ENCODE peak calls at places on chromosomes 16 and 17, in six cellular contexts. C is prostate gland, T is heart left ventricle, Y is epithelial cell of esophagus, G is ovary, W is Caco-2. E is an unnamed sample.

GRCh38 chr17:28327031-28327607 is 8.1 kb downstream of the TMEM97 start:
- DNase-seq in G (no peak), T (no peak), C (no peak), W (no peak), Y (peak), E (no peak)

GRCh38 chr16:66493490-66494401 is 56.2 kb downstream of the TK2 start:
- DNase-seq in C (no peak), T (no peak), G (no peak), Y (no peak), W (no peak), E (no peak)

GRCh38 chr16:24539850-24540484 is 601 bp downstream of the RBBP6 start:
- DNase-seq in G (peak), W (no peak), Y (peak), C (peak), T (peak), E (no peak)

GRCh38 chr17:21287703-21288449 is 3.4 kb downstream of the MAP2K3 start:
- DNase-seq in Y (peak), T (peak), C (peak), G (peak), W (no peak), E (peak)

GRCh38 chr16:67100569-67101300 is 9.0 kb upstream of the PHAF1 start:
- DNase-seq in T (no peak), W (peak), Y (peak), C (no peak), G (no peak), E (no peak)

GRCh38 chr17:32007463-32008298 is 498 bp downstream of the LRRC37B start:
- DNase-seq in G (no peak), Y (peak), W (peak), T (peak), C (peak), E (no peak)

GRCh38 chr16:31874354-31875111 is 926 bp downstream of the ZNF267 start:
- DNase-seq in T (no peak), C (no peak), Y (peak), G (no peak), W (peak), E (no peak)

GRCh38 chr16:69511641-69512040 is 54.1 kb upstream of the NFAT5 start:
- DNase-seq in G (no peak), C (no peak), W (no peak), Y (peak), T (no peak), E (no peak)

GRCh38 chr16:51095890-51096626 is 55.0 kb downstream of the SALL1 start:
- DNase-seq in W (no peak), T (no peak), Y (no peak), G (no peak), C (no peak), E (no peak)

GRCh38 chr17:80605326-80606066 is 60.9 kb downstream of the RPTOR start:
- DNase-seq in C (no peak), T (no peak), Y (peak), G (no peak), W (no peak), E (no peak)

GRCh38 chr17:77783991-77784820 is 174.3 kb upstream of the TNRC6C start:
- DNase-seq in T (no peak), W (no peak), G (no peak), C (no peak), Y (no peak), E (no peak)

GRCh38 chr17:57130708-57131461 is 45.8 kb downstream of the AKAP1 start:
- DNase-seq in Y (peak), G (peak), T (peak), W (peak), C (peak), E (peak)

GRCh38 chr17:82424001-82424862 is 5.8 kb upstream of the OGFOD3 start:
- DNase-seq in C (no peak), G (no peak), Y (peak), T (no peak), W (peak), E (no peak)

GRCh38 chr16:73023752-73024570 is 24.0 kb downstream of the ZFHX3 start:
- DNase-seq in T (no peak), C (no peak), G (no peak), W (no peak), Y (no peak), E (no peak)

GRCh38 chr17:14859521-14859920 is 405.6 kb downstream of the PMP22 start:
- DNase-seq in W (no peak), Y (no peak), C (no peak), T (no peak), G (no peak), E (no peak)

GRCh38 chr17:62644487-62645173 is 17.2 kb downstream of the MRC2 start:
- DNase-seq in C (no peak), T (no peak), G (no peak), Y (no peak), W (peak), E (no peak)

GRCh38 chr17:57675988-57676387 is 69.1 kb downstream of the CCDC182 start:
- DNase-seq in C (no peak), Y (peak), W (no peak), T (no peak), G (no peak), E (no peak)

GRCh38 chr16:74019608-74020007 is 277.0 kb upstream of the PSMD7 start:
- DNase-seq in T (no peak), Y (no peak), C (no peak), G (no peak), W (no peak), E (no peak)

GRCh38 chr16:56221995-56222394 is 30.7 kb downstream of the GNAO1 start:
- DNase-seq in W (no peak), G (no peak), T (no peak), Y (no peak), C (no peak), E (no peak)

GRCh38 chr16:19094542-19095365 is 19.0 kb upstream of the ITPRIPL2 start:
- DNase-seq in C (no peak), T (no peak), Y (no peak), W (no peak), G (no peak), E (no peak)
- TF ChIP-seq CTCF in C (no peak), T (no peak), Y (no peak), W (no peak), G (no peak), E (no peak)

GRCh38 chr16:61871837-61872777 is 164.1 kb downstream of the CDH8 start:
- DNase-seq in W (no peak), C (no peak), T (no peak), G (no peak), Y (no peak), E (no peak)
- H3K4me3 ChIP-seq in W (no peak), C (no peak), T (no peak), G (no peak), Y (no peak), E (no peak)

DNA sequence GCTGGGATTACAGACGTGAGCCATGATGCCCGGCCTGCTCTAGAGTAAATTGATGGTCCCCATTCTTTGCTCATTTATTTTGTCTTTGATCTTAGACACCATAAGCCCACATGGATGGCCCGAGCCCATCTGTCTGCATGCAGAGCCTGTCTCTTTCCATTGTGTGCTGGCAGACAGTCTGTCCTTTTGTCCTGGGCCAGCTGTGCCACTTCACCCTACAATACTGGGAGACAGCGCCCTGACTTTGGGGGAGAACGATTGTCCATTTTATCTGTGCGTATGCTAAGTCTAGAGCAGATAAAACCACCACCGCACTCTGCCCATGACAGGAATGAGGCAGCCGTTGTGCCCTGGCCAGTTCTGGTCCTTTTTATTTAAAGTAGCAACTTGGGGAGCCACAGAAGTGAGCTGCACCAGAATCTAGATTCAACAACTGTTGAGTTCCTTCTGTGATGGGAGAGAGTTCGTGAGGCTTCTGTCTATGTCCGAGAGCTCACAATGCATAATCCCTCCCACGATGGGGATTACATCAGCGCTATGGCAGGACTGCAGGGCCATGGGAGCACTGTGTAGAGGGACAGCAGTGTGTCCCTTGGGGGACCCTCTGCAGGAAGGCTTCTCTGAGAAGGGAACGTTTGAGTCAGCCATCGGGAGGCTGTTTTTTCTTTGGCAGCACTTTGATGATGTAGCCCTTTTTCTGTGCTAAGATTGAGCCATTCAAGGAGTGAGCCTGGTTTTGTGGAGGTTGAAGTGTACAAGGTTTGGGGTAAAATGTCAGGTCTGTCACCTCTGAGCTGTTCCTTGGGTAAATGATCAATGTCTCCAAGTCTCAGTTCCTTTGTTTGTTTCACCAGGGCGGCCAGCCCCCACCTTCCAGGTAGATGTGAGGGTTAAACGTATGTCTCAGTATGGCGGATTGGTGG is 13.0 kb downstream of the SNX29 start:
- DNase-seq in G (no peak), T (peak), W (no peak), Y (no peak), C (no peak), E (no peak)
- TF ChIP-seq CTCF in G (no peak), T (no peak), W (no peak), Y (no peak), C (no peak), E (no peak)

DNA sequence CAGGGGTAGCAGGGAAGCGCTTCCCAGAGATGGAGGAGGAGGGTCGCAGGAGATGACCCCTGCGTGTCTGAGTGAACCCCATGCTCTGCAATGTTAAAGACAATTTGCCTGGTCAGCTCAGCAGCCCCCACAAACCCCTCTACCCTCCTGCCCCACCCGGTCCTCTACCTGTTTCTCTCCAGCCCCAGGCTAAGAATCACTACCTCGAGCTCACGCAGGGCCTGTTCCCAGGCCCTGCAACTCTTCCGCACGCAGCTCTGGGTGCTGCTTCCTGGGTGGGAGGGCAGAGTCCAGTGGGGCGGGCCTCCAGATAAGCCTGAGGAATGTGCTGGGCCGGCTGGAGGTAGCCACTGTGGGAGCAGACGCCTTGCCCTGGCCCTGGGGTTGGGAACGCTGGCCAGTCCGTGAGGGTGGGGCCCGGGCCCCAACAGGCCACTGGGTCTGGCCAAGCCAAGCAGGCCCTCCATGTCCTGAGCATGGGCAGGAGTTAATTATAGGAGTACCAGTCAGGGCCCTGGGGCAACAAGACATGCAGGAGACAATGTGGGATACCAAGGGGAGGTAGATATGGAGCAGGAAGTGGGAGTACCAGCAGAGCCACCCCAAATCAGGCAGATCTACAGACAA is 6.1 kb downstream of the DOK4 start:
- DNase-seq in W (peak), Y (no peak), T (peak), C (no peak), G (peak), E (no peak)
- H3K4me3 ChIP-seq in W (peak), Y (no peak), T (no peak), C (no peak), G (peak), E (no peak)

GRCh38 chr17:7483238-7484066 is 714 bp upstream of the POLR2A start:
- DNase-seq in Y (peak), W (peak), C (peak), T (peak), G (peak), E (peak)
- TF ChIP-seq CTCF in Y (no peak), W (no peak), C (no peak), T (no peak), G (no peak), E (no peak)

GRCh38 chr16:4948903-4949766 is 9.0 kb upstream of the SEC14L5 start:
- DNase-seq in C (no peak), T (no peak), W (no peak), Y (no peak), G (no peak), E (no peak)

GRCh38 chr16:4949986-4950385 is 8.1 kb upstream of the SEC14L5 start:
- DNase-seq in C (no peak), Y (no peak), W (no peak), T (no peak), G (no peak), E (no peak)

GRCh38 chr16:4945560-4946502 is 8.9 kb upstream of the PPL start:
- DNase-seq in Y (peak), W (peak), T (no peak), G (peak), C (peak), E (no peak)

GRCh38 chr16:4946917-4947316 is 10.0 kb upstream of the PPL start:
- DNase-seq in T (no peak), G (no peak), W (no peak), C (no peak), Y (no peak), E (no peak)

GRCh38 chr16:4947722-4948503 is 10.2 kb upstream of the SEC14L5 start:
- DNase-seq in W (peak), T (no peak), Y (no peak), C (no peak), G (no peak), E (no peak)
- H3K4me3 ChIP-seq in W (no peak), T (no peak), Y (no peak), C (no peak), G (no peak), E (no peak)

GRCh38 chr17:38449364-38449763 is 21.1 kb downstream of the ARHGAP23 start:
- DNase-seq in C (peak), Y (peak), G (peak), W (peak), T (no peak), E (no peak)
- TF ChIP-seq CTCF in C (no peak), Y (no peak), G (no peak), W (no peak), T (no peak), E (no peak)

GRCh38 chr16:5903797-5904196 is 806.2 kb upstream of the EEF2KMT start:
- DNase-seq in G (no peak), C (no peak), Y (peak), W (no peak), T (no peak), E (no peak)
- H3K4me3 ChIP-seq in G (no peak), C (no peak), Y (no peak), W (no peak), T (no peak), E (no peak)

GRCh38 chr17:73988110-73988509 is 215.4 kb upstream of the RPL38 start:
- DNase-seq in W (no peak), T (no peak), C (no peak), Y (no peak), G (no peak), E (no peak)

GRCh38 chr17:73989671-73990070 is 213.8 kb upstream of the RPL38 start:
- DNase-seq in G (no peak), T (no peak), Y (no peak), W (no peak), C (no peak), E (no peak)

GRCh38 chr17:73990290-73990689 is 213.2 kb upstream of the RPL38 start:
- DNase-seq in C (no peak), G (no peak), Y (no peak), T (no peak), W (no peak), E (no peak)

GRCh38 chr17:73987395-73987794 is 216.1 kb upstream of the RPL38 start:
- DNase-seq in G (no peak), W (no peak), C (no peak), Y (no peak), T (no peak), E (no peak)

GRCh38 chr17:73991260-73991659 is 212.2 kb upstream of the RPL38 start:
- DNase-seq in G (no peak), T (no peak), Y (no peak), C (no peak), W (peak), E (no peak)
- TF ChIP-seq CTCF in G (no peak), T (no peak), Y (no peak), C (no peak), W (no peak), E (no peak)

E was measured in LNCaP clone FGC.